ENCODE peak calls at places on chromosomes 3 and 15, in seven cellular contexts. W, X, V, O, S, C and Y are unnamed samples.

GRCh38 chr15:77396692-77397091 is 23.2 kb downstream of the PEAK1 start:
- DNase-seq in S (no peak), W (no peak), O (no peak), V (no peak), C (no peak), X (no peak), Y (no peak)

GRCh38 chr3:52435246-52436101 is 9.4 kb downstream of the SEMA3G start:
- DNase-seq in X (no peak), W (no peak), S (peak), V (no peak), O (no peak), C (no peak), Y (no peak)

GRCh38 chr3:2978977-2979732 is 131.0 kb downstream of the IL5RA start:
- DNase-seq in V (no peak), O (no peak), S (no peak), C (no peak), X (no peak), W (no peak), Y (no peak)

GRCh38 chr3:184352149-184352785 is 9.1 kb downstream of the CLCN2 start:
- DNase-seq in C (no peak), W (no peak), S (no peak), V (no peak), O (no peak), X (no peak), Y (no peak)

GRCh38 chr3:155418426-155418825 is 124.9 kb upstream of the STRIT1 start:
- DNase-seq in O (no peak), C (no peak), S (no peak), V (no peak), W (no peak), X (peak), Y (no peak)

GRCh38 chr3:53844262-53845102 is 1.7 kb downstream of the CHDH start:
- DNase-seq in S (no peak), V (no peak), W (no peak), O (no peak), X (no peak), C (no peak), Y (peak)

GRCh38 chr15:38217788-38218609 is 34.6 kb upstream of the SPRED1 start:
- DNase-seq in X (peak), W (no peak), V (peak), O (no peak), C (no peak), S (peak), Y (no peak)

GRCh38 chr15:101151286-101151685 is 100.6 kb downstream of the CHSY1 start:
- DNase-seq in S (no peak), V (no peak), C (no peak), W (no peak), X (no peak), O (no peak), Y (peak)

GRCh38 chr3:20108869-20109268 is 68.6 kb downstream of the KAT2B start:
- DNase-seq in C (no peak), O (no peak), X (no peak), W (no peak), S (no peak), V (no peak), Y (no peak)